ENCODE peak calls at places on chromosomes 2 and 18, in six cellular contexts. One of them, this sample, is unnamed.

GRCh38 chr18:79506191-79507075 is 110.7 kb downstream of the NFATC1 start:
- DNase-seq in H9: no peak
- DNase-seq in A549: no peak
- DNase-seq in fibroblast of lung: no peak
- DNase-seq in IMR-90: no peak
- DNase-seq in Panc1: no peak
- DNase-seq in this sample: no peak

GRCh38 chr18:79402977-79403722 is 7.4 kb downstream of the NFATC1 start:
- DNase-seq in H9: no peak
- DNase-seq in A549: no peak
- DNase-seq in fibroblast of lung: no peak
- DNase-seq in IMR-90: no peak
- DNase-seq in Panc1: no peak
- DNase-seq in this sample: no peak

GRCh38 chr18:61738488-61738887 is 154.3 kb downstream of the RNF152 start:
- DNase-seq in H9: no peak
- DNase-seq in A549: no peak
- DNase-seq in fibroblast of lung: peak
- DNase-seq in IMR-90: peak
- DNase-seq in Panc1: no peak
- DNase-seq in this sample: no peak

GRCh38 chr2:218218409-218219185 is 1.6 kb downstream of the ARPC2 start:
- DNase-seq in H9: no peak
- DNase-seq in A549: no peak
- DNase-seq in fibroblast of lung: no peak
- DNase-seq in IMR-90: no peak
- DNase-seq in Panc1: no peak
- DNase-seq in this sample: peak

GRCh38 chr2:29010946-29011649 is 30.0 kb downstream of the TOGARAM2 start:
- DNase-seq in H9: peak
- DNase-seq in A549: no peak
- DNase-seq in fibroblast of lung: peak
- DNase-seq in IMR-90: peak
- DNase-seq in Panc1: no peak
- DNase-seq in this sample: no peak

GRCh38 chr2:46909771-46910419 is 5.7 kb downstream of the MCFD2 start:
- DNase-seq in H9: no peak
- DNase-seq in A549: peak
- DNase-seq in fibroblast of lung: peak
- DNase-seq in IMR-90: peak
- DNase-seq in Panc1: peak
- DNase-seq in this sample: peak

GRCh38 chr2:58644992-58645391 is 403.9 kb upstream of the FANCL start:
- DNase-seq in H9: no peak
- DNase-seq in A549: no peak
- DNase-seq in fibroblast of lung: no peak
- DNase-seq in IMR-90: no peak
- DNase-seq in Panc1: no peak
- DNase-seq in this sample: no peak

GRCh38 chr2:174585111-174585510 is 12.5 kb downstream of the WIPF1 start:
- DNase-seq in H9: no peak
- DNase-seq in A549: no peak
- DNase-seq in fibroblast of lung: no peak
- DNase-seq in IMR-90: peak
- DNase-seq in Panc1: no peak
- DNase-seq in this sample: no peak

GRCh38 chr2:158102446-158102845 is 770 bp downstream of the UPP2 start:
- DNase-seq in H9: no peak
- DNase-seq in A549: no peak
- DNase-seq in fibroblast of lung: no peak
- DNase-seq in IMR-90: no peak
- DNase-seq in Panc1: no peak
- DNase-seq in this sample: no peak

GRCh38 chr2:167122389-167122788 is 234.1 kb downstream of the XIRP2 start:
- DNase-seq in H9: no peak
- DNase-seq in A549: no peak
- DNase-seq in fibroblast of lung: no peak
- DNase-seq in IMR-90: no peak
- DNase-seq in Panc1: no peak
- DNase-seq in this sample: no peak

GRCh38 chr2:120631241-120631640 is 104.4 kb upstream of the GLI2 start:
- DNase-seq in H9: no peak
- DNase-seq in A549: no peak
- DNase-seq in fibroblast of lung: no peak
- DNase-seq in IMR-90: no peak
- DNase-seq in Panc1: no peak
- DNase-seq in this sample: no peak

GRCh38 chr2:8451273-8451672 is 230.6 kb upstream of the ID2 start:
- DNase-seq in H9: no peak
- DNase-seq in A549: no peak
- DNase-seq in fibroblast of lung: no peak
- DNase-seq in IMR-90: no peak
- DNase-seq in Panc1: no peak
- DNase-seq in this sample: no peak

GRCh38 chr18:79543861-79544385 is 135.7 kb upstream of the CTDP1 start:
- DNase-seq in H9: peak
- DNase-seq in A549: no peak
- DNase-seq in fibroblast of lung: no peak
- DNase-seq in IMR-90: no peak
- DNase-seq in Panc1: no peak
- DNase-seq in this sample: no peak

GRCh38 chr2:84748339-84748738 is 132.5 kb downstream of the TRABD2A start:
- DNase-seq in H9: no peak
- DNase-seq in A549: no peak
- DNase-seq in fibroblast of lung: no peak
- DNase-seq in IMR-90: no peak
- DNase-seq in Panc1: no peak
- DNase-seq in this sample: no peak

GRCh38 chr18:31301201-31301655 is 16.7 kb upstream of the DSG1 start:
- DNase-seq in H9: peak
- DNase-seq in A549: peak
- DNase-seq in fibroblast of lung: no peak
- DNase-seq in IMR-90: peak
- DNase-seq in Panc1: no peak
- DNase-seq in this sample: no peak

GRCh38 chr2:190804182-190804795 is 76.3 kb upstream of the GLS start:
- DNase-seq in H9: no peak
- DNase-seq in A549: peak
- DNase-seq in fibroblast of lung: peak
- DNase-seq in IMR-90: peak
- DNase-seq in Panc1: no peak
- DNase-seq in this sample: no peak

GRCh38 chr18:60157810-60158209 is 214.8 kb downstream of the MC4R start:
- DNase-seq in H9: no peak
- DNase-seq in A549: no peak
- DNase-seq in fibroblast of lung: no peak
- DNase-seq in IMR-90: no peak
- DNase-seq in Panc1: no peak
- DNase-seq in this sample: no peak

GRCh38 chr2:11319939-11320338 is 24.5 kb downstream of the ROCK2 start:
- DNase-seq in H9: no peak
- DNase-seq in A549: no peak
- DNase-seq in fibroblast of lung: peak
- DNase-seq in IMR-90: peak
- DNase-seq in Panc1: no peak
- DNase-seq in this sample: no peak

GRCh38 chr2:239666855-239667376 is 266.1 kb upstream of the HDAC4 start:
- DNase-seq in H9: no peak
- DNase-seq in A549: no peak
- DNase-seq in fibroblast of lung: no peak
- DNase-seq in IMR-90: no peak
- DNase-seq in Panc1: no peak
- DNase-seq in this sample: no peak

GRCh38 chr2:175553944-175554343 is 372.4 kb upstream of the ATP5MC3 start:
- DNase-seq in H9: no peak
- DNase-seq in A549: no peak
- DNase-seq in fibroblast of lung: no peak
- DNase-seq in IMR-90: no peak
- DNase-seq in Panc1: no peak
- DNase-seq in this sample: no peak

GRCh38 chr18:28766027-28766426 is 589.1 kb upstream of the CDH2 start:
- DNase-seq in H9: no peak
- DNase-seq in A549: no peak
- DNase-seq in fibroblast of lung: no peak
- DNase-seq in IMR-90: peak
- DNase-seq in Panc1: no peak
- DNase-seq in this sample: no peak

GRCh38 chr2:236852977-236853374 is 232.7 kb upstream of the COPS8 start:
- DNase-seq in H9: no peak
- DNase-seq in A549: no peak
- DNase-seq in fibroblast of lung: no peak
- DNase-seq in IMR-90: no peak
- DNase-seq in Panc1: no peak
- DNase-seq in this sample: no peak

GRCh38 chr2:210584834-210585233 is 28.4 kb downstream of the CPS1 start:
- DNase-seq in H9: no peak
- DNase-seq in A549: peak
- DNase-seq in fibroblast of lung: peak
- DNase-seq in IMR-90: peak
- DNase-seq in Panc1: no peak
- DNase-seq in this sample: no peak

GRCh38 chr2:195820373-195820772 is 163.3 kb downstream of the SLC39A10 start:
- DNase-seq in H9: no peak
- DNase-seq in A549: no peak
- DNase-seq in fibroblast of lung: peak
- DNase-seq in IMR-90: peak
- DNase-seq in Panc1: no peak
- DNase-seq in this sample: no peak

GRCh38 chr2:228675042-228675441 is 493.6 kb upstream of the SPHKAP start:
- DNase-seq in H9: no peak
- DNase-seq in A549: no peak
- DNase-seq in fibroblast of lung: peak
- DNase-seq in IMR-90: peak
- DNase-seq in Panc1: no peak
- DNase-seq in this sample: no peak

GRCh38 chr2:74101574-74102300 is 46.0 kb downstream of the BOLA3 start:
- DNase-seq in H9: peak
- DNase-seq in A549: no peak
- DNase-seq in fibroblast of lung: no peak
- DNase-seq in IMR-90: no peak
- DNase-seq in Panc1: no peak
- DNase-seq in this sample: no peak

GRCh38 chr2:154692927-154693326 is 5.6 kb upstream of the KCNJ3 start:
- DNase-seq in H9: no peak
- DNase-seq in A549: no peak
- DNase-seq in fibroblast of lung: peak
- DNase-seq in IMR-90: no peak
- DNase-seq in Panc1: no peak
- DNase-seq in this sample: no peak

GRCh38 chr2:102461188-102461587 is 11.8 kb upstream of the SLC9A4 start:
- DNase-seq in H9: no peak
- DNase-seq in A549: no peak
- DNase-seq in fibroblast of lung: no peak
- DNase-seq in IMR-90: no peak
- DNase-seq in Panc1: no peak
- DNase-seq in this sample: no peak

GRCh38 chr2:159762075-159762474 is 35.9 kb downstream of the CD302 start:
- DNase-seq in H9: no peak
- DNase-seq in A549: no peak
- DNase-seq in fibroblast of lung: no peak
- DNase-seq in IMR-90: no peak
- DNase-seq in Panc1: no peak
- DNase-seq in this sample: no peak
- TF ChIP-seq CTCF in H9: no peak
- TF ChIP-seq CTCF in A549: no peak
- TF ChIP-seq CTCF in fibroblast of lung: no peak
- TF ChIP-seq CTCF in IMR-90: no peak
- TF ChIP-seq CTCF in Panc1: no peak
- TF ChIP-seq CTCF in this sample: no peak

GRCh38 chr2:232085179-232085578 is 123.7 kb downstream of the DIS3L2 start:
- DNase-seq in H9: no peak
- DNase-seq in A549: no peak
- DNase-seq in fibroblast of lung: no peak
- DNase-seq in IMR-90: no peak
- DNase-seq in Panc1: no peak
- DNase-seq in this sample: no peak
- TF ChIP-seq CTCF in H9: no peak
- TF ChIP-seq CTCF in A549: no peak
- TF ChIP-seq CTCF in fibroblast of lung: no peak
- TF ChIP-seq CTCF in IMR-90: no peak
- TF ChIP-seq CTCF in Panc1: no peak
- TF ChIP-seq CTCF in this sample: no peak

GRCh38 chr2:160007111-160007510 is 55.3 kb downstream of the PLA2R1 start:
- DNase-seq in H9: no peak
- DNase-seq in A549: no peak
- DNase-seq in fibroblast of lung: no peak
- DNase-seq in IMR-90: no peak
- DNase-seq in Panc1: no peak
- DNase-seq in this sample: no peak
- TF ChIP-seq CTCF in H9: no peak
- TF ChIP-seq CTCF in A549: no peak
- TF ChIP-seq CTCF in fibroblast of lung: no peak
- TF ChIP-seq CTCF in IMR-90: no peak
- TF ChIP-seq CTCF in Panc1: no peak
- TF ChIP-seq CTCF in this sample: no peak

DNA sequence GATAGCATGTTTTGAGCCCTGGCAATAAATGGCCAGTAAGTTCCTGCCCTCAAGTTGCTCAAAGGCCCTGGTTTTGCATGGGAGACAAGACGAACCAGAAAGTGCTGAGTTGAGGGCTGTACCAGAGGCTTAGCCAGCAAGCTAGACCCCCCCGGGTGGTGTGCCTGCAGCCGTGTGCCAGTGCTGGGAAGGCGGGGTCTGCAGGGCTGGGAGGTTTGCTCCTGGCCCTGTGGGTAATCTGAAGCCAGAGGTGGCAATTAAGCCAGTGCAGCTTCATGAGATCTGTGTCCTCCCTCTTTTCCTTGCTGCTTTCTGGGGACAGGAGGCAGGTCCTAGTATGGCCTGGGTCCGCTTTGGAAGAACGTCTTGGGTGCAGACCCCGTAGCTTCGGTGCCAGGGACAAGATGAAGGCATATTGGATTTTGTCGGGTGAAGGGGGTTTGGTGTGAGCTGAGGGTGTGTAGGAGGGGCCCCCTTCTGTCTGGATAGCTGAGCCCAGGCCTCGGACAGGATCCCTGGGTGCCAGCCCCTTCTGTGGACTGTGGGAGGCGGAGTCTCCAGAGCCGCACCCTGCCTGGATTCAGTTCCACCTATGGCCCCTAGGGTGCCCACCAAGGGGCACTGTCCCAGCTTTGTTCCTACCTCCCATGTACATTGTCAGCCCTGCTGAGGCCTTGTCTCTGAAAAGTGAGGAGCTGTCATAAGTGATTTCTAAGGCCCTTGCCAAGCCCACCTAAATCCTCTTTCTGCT is 15.6 kb downstream of the ATOH8 start:
- DNase-seq in H9: no peak
- DNase-seq in A549: peak
- DNase-seq in fibroblast of lung: no peak
- DNase-seq in IMR-90: no peak
- DNase-seq in Panc1: no peak
- DNase-seq in this sample: no peak
- TF ChIP-seq CTCF in H9: peak
- TF ChIP-seq CTCF in A549: peak
- TF ChIP-seq CTCF in fibroblast of lung: peak
- TF ChIP-seq CTCF in IMR-90: peak
- TF ChIP-seq CTCF in Panc1: no peak
- TF ChIP-seq CTCF in this sample: no peak